ENCODE peak calls at places on chromosomes 4 and X, in seven cellular contexts. One of them, this sample, is unnamed.

GRCh38 chrX:111352424-111352823 is 59.6 kb downstream of the DCX start:
- DNase-seq in sigmoid colon: peak
- DNase-seq in WERI-Rb-1: no peak
- DNase-seq in endothelial cell: no peak
- DNase-seq in cardiac fibroblast: peak
- DNase-seq in breast epithelium: peak
- DNase-seq in prostate gland: peak
- DNase-seq in this sample: no peak

GRCh38 chr4:151098191-151098590 is 1.2 kb upstream of the RPS3A start:
- DNase-seq in endothelial cell: no peak
- DNase-seq in WERI-Rb-1: no peak
- DNase-seq in breast epithelium: no peak
- DNase-seq in sigmoid colon: peak
- DNase-seq in cardiac fibroblast: no peak
- DNase-seq in prostate gland: no peak
- DNase-seq in this sample: no peak

GRCh38 chrX:56499372-56499771 is 64.1 kb upstream of the UBQLN2 start:
- DNase-seq in prostate gland: no peak
- DNase-seq in cardiac fibroblast: no peak
- DNase-seq in breast epithelium: no peak
- DNase-seq in endothelial cell: no peak
- DNase-seq in WERI-Rb-1: no peak
- DNase-seq in sigmoid colon: no peak
- DNase-seq in this sample: no peak

GRCh38 chrX:20499763-20500162 is 233.1 kb upstream of the RPS6KA3 start:
- DNase-seq in WERI-Rb-1: no peak
- DNase-seq in sigmoid colon: no peak
- DNase-seq in breast epithelium: no peak
- DNase-seq in prostate gland: no peak
- DNase-seq in cardiac fibroblast: no peak
- DNase-seq in endothelial cell: no peak
- DNase-seq in this sample: no peak

GRCh38 chr4:176920694-176921093 is 128.0 kb upstream of the VEGFC start:
- DNase-seq in sigmoid colon: no peak
- DNase-seq in breast epithelium: no peak
- DNase-seq in prostate gland: no peak
- DNase-seq in endothelial cell: no peak
- DNase-seq in WERI-Rb-1: no peak
- DNase-seq in cardiac fibroblast: peak
- DNase-seq in this sample: no peak

GRCh38 chrX:23898412-23898959 is 9.3 kb downstream of the APOO start:
- DNase-seq in cardiac fibroblast: peak
- DNase-seq in sigmoid colon: no peak
- DNase-seq in prostate gland: no peak
- DNase-seq in WERI-Rb-1: no peak
- DNase-seq in endothelial cell: no peak
- DNase-seq in breast epithelium: no peak
- DNase-seq in this sample: no peak

GRCh38 chr4:71231073-71231752 is 107.6 kb upstream of the SLC4A4 start:
- DNase-seq in endothelial cell: no peak
- DNase-seq in sigmoid colon: peak
- DNase-seq in WERI-Rb-1: no peak
- DNase-seq in prostate gland: peak
- DNase-seq in cardiac fibroblast: peak
- DNase-seq in breast epithelium: no peak
- DNase-seq in this sample: no peak

GRCh38 chr4:64000241-64000640 is 409.0 kb downstream of the TECRL start:
- DNase-seq in prostate gland: no peak
- DNase-seq in endothelial cell: no peak
- DNase-seq in sigmoid colon: no peak
- DNase-seq in WERI-Rb-1: no peak
- DNase-seq in breast epithelium: no peak
- DNase-seq in cardiac fibroblast: no peak
- DNase-seq in this sample: no peak

GRCh38 chr4:36208884-36209473 is 35.3 kb downstream of the ARAP2 start:
- DNase-seq in breast epithelium: no peak
- DNase-seq in sigmoid colon: no peak
- DNase-seq in endothelial cell: no peak
- DNase-seq in prostate gland: no peak
- DNase-seq in WERI-Rb-1: no peak
- DNase-seq in cardiac fibroblast: no peak
- DNase-seq in this sample: no peak

GRCh38 chrX:57329008-57329407 is 42.5 kb downstream of the FAAH2 start:
- DNase-seq in endothelial cell: no peak
- DNase-seq in breast epithelium: no peak
- DNase-seq in prostate gland: no peak
- DNase-seq in sigmoid colon: no peak
- DNase-seq in WERI-Rb-1: no peak
- DNase-seq in cardiac fibroblast: no peak
- DNase-seq in this sample: no peak

GRCh38 chrX:84501798-84502628 is at the start of gene HDX:
- DNase-seq in breast epithelium: peak
- DNase-seq in cardiac fibroblast: peak
- DNase-seq in WERI-Rb-1: peak
- DNase-seq in prostate gland: peak
- DNase-seq in endothelial cell: peak
- DNase-seq in sigmoid colon: peak
- DNase-seq in this sample: peak

GRCh38 chrX:69158166-69159040 is 6.8 kb downstream of the PJA1 start:
- DNase-seq in breast epithelium: no peak
- DNase-seq in cardiac fibroblast: peak
- DNase-seq in sigmoid colon: peak
- DNase-seq in endothelial cell: peak
- DNase-seq in WERI-Rb-1: peak
- DNase-seq in prostate gland: peak
- DNase-seq in this sample: peak

GRCh38 chr4:101279377-101279871 is 67.9 kb downstream of the PPP3CA start:
- DNase-seq in sigmoid colon: peak
- DNase-seq in endothelial cell: no peak
- DNase-seq in WERI-Rb-1: no peak
- DNase-seq in cardiac fibroblast: peak
- DNase-seq in prostate gland: no peak
- DNase-seq in breast epithelium: no peak
- DNase-seq in this sample: no peak

GRCh38 chr4:53716471-53717063 is 125.3 kb upstream of the LNX1 start:
- DNase-seq in WERI-Rb-1: no peak
- DNase-seq in sigmoid colon: no peak
- DNase-seq in prostate gland: no peak
- DNase-seq in breast epithelium: no peak
- DNase-seq in endothelial cell: no peak
- DNase-seq in cardiac fibroblast: no peak
- DNase-seq in this sample: no peak

DNA sequence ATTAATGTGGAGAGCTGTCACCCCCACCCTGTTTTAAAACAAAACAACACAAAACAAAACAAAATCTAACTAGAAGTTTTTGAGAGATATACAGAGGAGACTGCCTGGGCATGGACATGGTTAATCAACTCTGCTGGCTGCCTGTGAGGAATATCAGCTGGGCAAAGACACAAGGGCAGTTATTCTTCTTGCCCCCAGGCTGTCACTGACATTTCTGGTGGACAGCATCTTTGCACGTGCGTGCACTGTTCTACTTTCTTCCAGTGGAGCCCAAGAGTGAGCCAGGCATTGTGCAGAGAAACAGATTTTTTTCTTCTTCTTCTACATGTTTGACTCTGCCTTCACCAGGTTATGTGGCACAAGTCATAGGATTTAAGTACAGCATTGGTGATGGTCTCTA is 13.8 kb downstream of the IRS4 start:
- DNase-seq in cardiac fibroblast: no peak
- DNase-seq in sigmoid colon: no peak
- DNase-seq in endothelial cell: no peak
- DNase-seq in WERI-Rb-1: no peak
- DNase-seq in breast epithelium: no peak
- DNase-seq in prostate gland: no peak
- DNase-seq in this sample: no peak
- TF ChIP-seq CTCF in cardiac fibroblast: no peak
- TF ChIP-seq CTCF in sigmoid colon: no peak
- TF ChIP-seq CTCF in endothelial cell: no peak
- TF ChIP-seq CTCF in WERI-Rb-1: no peak
- TF ChIP-seq CTCF in breast epithelium: no peak
- TF ChIP-seq CTCF in prostate gland: no peak
- TF ChIP-seq CTCF in this sample: no peak

GRCh38 chrX:80812176-80812575 is 2.5 kb upstream of the BRWD3 start:
- DNase-seq in prostate gland: no peak
- DNase-seq in breast epithelium: no peak
- DNase-seq in cardiac fibroblast: peak
- DNase-seq in endothelial cell: peak
- DNase-seq in WERI-Rb-1: peak
- DNase-seq in sigmoid colon: no peak
- DNase-seq in this sample: peak
- TF ChIP-seq CTCF in prostate gland: no peak
- TF ChIP-seq CTCF in breast epithelium: no peak
- TF ChIP-seq CTCF in cardiac fibroblast: peak
- TF ChIP-seq CTCF in endothelial cell: no peak
- TF ChIP-seq CTCF in WERI-Rb-1: peak
- TF ChIP-seq CTCF in sigmoid colon: no peak
- TF ChIP-seq CTCF in this sample: no peak

GRCh38 chr4:21203416-21203815 is 503.2 kb downstream of the PACRGL start:
- DNase-seq in prostate gland: no peak
- DNase-seq in endothelial cell: no peak
- DNase-seq in sigmoid colon: no peak
- DNase-seq in WERI-Rb-1: no peak
- DNase-seq in cardiac fibroblast: no peak
- DNase-seq in breast epithelium: no peak
- DNase-seq in this sample: no peak

GRCh38 chr4:21195682-21196081 is 495.4 kb downstream of the PACRGL start:
- DNase-seq in WERI-Rb-1: no peak
- DNase-seq in endothelial cell: no peak
- DNase-seq in cardiac fibroblast: no peak
- DNase-seq in sigmoid colon: no peak
- DNase-seq in breast epithelium: no peak
- DNase-seq in prostate gland: no peak
- DNase-seq in this sample: no peak

GRCh38 chr4:21202959-21203358 is 502.7 kb downstream of the PACRGL start:
- DNase-seq in prostate gland: no peak
- DNase-seq in endothelial cell: no peak
- DNase-seq in sigmoid colon: no peak
- DNase-seq in cardiac fibroblast: no peak
- DNase-seq in breast epithelium: no peak
- DNase-seq in WERI-Rb-1: no peak
- DNase-seq in this sample: no peak

GRCh38 chr4:21198683-21199082 is 498.4 kb downstream of the PACRGL start:
- DNase-seq in cardiac fibroblast: no peak
- DNase-seq in sigmoid colon: no peak
- DNase-seq in prostate gland: no peak
- DNase-seq in endothelial cell: no peak
- DNase-seq in breast epithelium: no peak
- DNase-seq in WERI-Rb-1: no peak
- DNase-seq in this sample: no peak
- TF ChIP-seq CTCF in cardiac fibroblast: no peak
- TF ChIP-seq CTCF in sigmoid colon: no peak
- TF ChIP-seq CTCF in prostate gland: no peak
- TF ChIP-seq CTCF in endothelial cell: no peak
- TF ChIP-seq CTCF in breast epithelium: no peak
- TF ChIP-seq CTCF in WERI-Rb-1: no peak
- TF ChIP-seq CTCF in this sample: no peak

DNA sequence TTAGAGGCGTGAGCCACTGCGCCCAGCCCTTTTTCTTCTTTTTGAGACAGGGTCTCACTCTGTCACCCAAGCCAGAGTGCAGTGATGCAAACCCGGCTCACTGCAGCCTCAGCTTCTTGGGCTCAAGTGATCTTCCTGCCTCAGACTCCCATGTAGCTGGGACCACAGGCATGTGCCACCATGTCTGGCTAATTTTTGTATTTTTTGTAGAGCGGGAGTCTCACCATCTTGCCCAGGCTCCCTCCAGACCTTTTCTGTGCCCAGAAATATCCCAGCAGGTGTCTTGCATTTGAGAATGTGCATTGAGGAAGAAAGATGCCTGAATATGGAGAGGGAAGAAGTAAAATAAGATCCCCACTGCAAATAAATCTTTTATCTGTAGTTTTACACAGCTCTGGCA is 58.7 kb downstream of the PPEF2 start:
- DNase-seq in sigmoid colon: no peak
- DNase-seq in WERI-Rb-1: no peak
- DNase-seq in prostate gland: no peak
- DNase-seq in breast epithelium: no peak
- DNase-seq in endothelial cell: no peak
- DNase-seq in cardiac fibroblast: no peak
- DNase-seq in this sample: no peak
- TF ChIP-seq CTCF in sigmoid colon: no peak
- TF ChIP-seq CTCF in WERI-Rb-1: no peak
- TF ChIP-seq CTCF in prostate gland: no peak
- TF ChIP-seq CTCF in breast epithelium: no peak
- TF ChIP-seq CTCF in endothelial cell: no peak
- TF ChIP-seq CTCF in cardiac fibroblast: no peak
- TF ChIP-seq CTCF in this sample: no peak

GRCh38 chr4:170491981-170492380 is 402.2 kb upstream of the AADAT start:
- DNase-seq in breast epithelium: no peak
- DNase-seq in prostate gland: no peak
- DNase-seq in sigmoid colon: no peak
- DNase-seq in cardiac fibroblast: no peak
- DNase-seq in endothelial cell: no peak
- DNase-seq in WERI-Rb-1: no peak
- DNase-seq in this sample: no peak

GRCh38 chr4:170497729-170498128 is 408.0 kb upstream of the AADAT start:
- DNase-seq in endothelial cell: no peak
- DNase-seq in sigmoid colon: no peak
- DNase-seq in breast epithelium: no peak
- DNase-seq in WERI-Rb-1: no peak
- DNase-seq in prostate gland: no peak
- DNase-seq in cardiac fibroblast: no peak
- DNase-seq in this sample: no peak

GRCh38 chr4:170497105-170497504 is 407.3 kb upstream of the AADAT start:
- DNase-seq in WERI-Rb-1: peak
- DNase-seq in prostate gland: no peak
- DNase-seq in breast epithelium: no peak
- DNase-seq in cardiac fibroblast: peak
- DNase-seq in sigmoid colon: no peak
- DNase-seq in endothelial cell: no peak
- DNase-seq in this sample: no peak
- TF ChIP-seq CTCF in WERI-Rb-1: no peak
- TF ChIP-seq CTCF in prostate gland: no peak
- TF ChIP-seq CTCF in breast epithelium: no peak
- TF ChIP-seq CTCF in cardiac fibroblast: no peak
- TF ChIP-seq CTCF in sigmoid colon: no peak
- TF ChIP-seq CTCF in endothelial cell: no peak
- TF ChIP-seq CTCF in this sample: no peak

GRCh38 chr4:134650461-134650860 is 448.9 kb upstream of the PABPC4L start:
- DNase-seq in cardiac fibroblast: no peak
- DNase-seq in sigmoid colon: no peak
- DNase-seq in breast epithelium: no peak
- DNase-seq in endothelial cell: no peak
- DNase-seq in WERI-Rb-1: no peak
- DNase-seq in prostate gland: no peak
- DNase-seq in this sample: no peak
- TF ChIP-seq CTCF in cardiac fibroblast: no peak
- TF ChIP-seq CTCF in sigmoid colon: no peak
- TF ChIP-seq CTCF in breast epithelium: no peak
- TF ChIP-seq CTCF in endothelial cell: peak
- TF ChIP-seq CTCF in WERI-Rb-1: no peak
- TF ChIP-seq CTCF in prostate gland: no peak
- TF ChIP-seq CTCF in this sample: no peak

This sample was measured in glutamatergic neuron.